ENCODE peak calls at places on chromosomes 1 and 21, in six cellular contexts. One of them, this sample, is unnamed.

GRCh38 chr1:204878835-204879234 is 8.2 kb downstream of the NFASC start:
- DNase-seq in H7: no peak
- DNase-seq in OCI-LY7: no peak
- DNase-seq in endodermal cell: no peak
- DNase-seq in GDM1: no peak
- DNase-seq in astrocyte of the spinal cord: no peak
- DNase-seq in this sample: no peak

GRCh38 chr1:161013104-161013590 is 7.8 kb downstream of the F11R start:
- DNase-seq in H7: no peak
- DNase-seq in OCI-LY7: no peak
- DNase-seq in endodermal cell: no peak
- DNase-seq in GDM1: peak; percentile 42
- DNase-seq in astrocyte of the spinal cord: no peak
- DNase-seq in this sample: no peak

GRCh38 chr1:236837115-236837514 is 42.0 kb downstream of the MTR start:
- DNase-seq in H7: no peak
- DNase-seq in OCI-LY7: no peak
- DNase-seq in endodermal cell: no peak
- DNase-seq in GDM1: no peak
- DNase-seq in astrocyte of the spinal cord: no peak
- DNase-seq in this sample: no peak

GRCh38 chr1:117664314-117664713 is 58.5 kb downstream of the TENT5C start:
- DNase-seq in H7: no peak
- DNase-seq in OCI-LY7: peak; percentile 93
- DNase-seq in endodermal cell: no peak
- DNase-seq in GDM1: no peak
- DNase-seq in astrocyte of the spinal cord: no peak
- DNase-seq in this sample: no peak

GRCh38 chr21:36487641-36488307 is 7.9 kb upstream of the CLDN14 start:
- DNase-seq in H7: no peak
- DNase-seq in OCI-LY7: peak; percentile 14
- DNase-seq in endodermal cell: no peak
- DNase-seq in GDM1: no peak
- DNase-seq in astrocyte of the spinal cord: peak; percentile 39
- DNase-seq in this sample: peak; percentile 67

GRCh38 chr1:39720094-39720999 is 18.3 kb upstream of the PPIE start:
- DNase-seq in H7: no peak
- DNase-seq in OCI-LY7: peak; percentile 76
- DNase-seq in endodermal cell: no peak
- DNase-seq in GDM1: peak; percentile 17
- DNase-seq in astrocyte of the spinal cord: peak; percentile 63
- DNase-seq in this sample: peak; percentile 24

GRCh38 chr1:2132222-2133038 is 62.1 kb downstream of the FAAP20 start:
- DNase-seq in H7: peak; percentile 89
- DNase-seq in OCI-LY7: no peak
- DNase-seq in endodermal cell: peak; percentile 87
- DNase-seq in GDM1: no peak
- DNase-seq in astrocyte of the spinal cord: peak; percentile 71
- DNase-seq in this sample: peak; percentile 65

GRCh38 chr1:24966724-24967346 is 36.8 kb upstream of the RUNX3 start:
- DNase-seq in H7: no peak
- DNase-seq in OCI-LY7: no peak
- DNase-seq in endodermal cell: no peak
- DNase-seq in GDM1: no peak
- DNase-seq in astrocyte of the spinal cord: peak; percentile 79
- DNase-seq in this sample: peak; percentile 94

GRCh38 chr1:230589951-230590350 is 52.3 kb upstream of the COG2 start:
- DNase-seq in H7: no peak
- DNase-seq in OCI-LY7: no peak
- DNase-seq in endodermal cell: no peak
- DNase-seq in GDM1: no peak
- DNase-seq in astrocyte of the spinal cord: no peak
- DNase-seq in this sample: no peak

GRCh38 chr1:205144751-205145150 is 23.0 kb upstream of the RBBP5 start:
- DNase-seq in H7: no peak
- DNase-seq in OCI-LY7: no peak
- DNase-seq in endodermal cell: no peak
- DNase-seq in GDM1: no peak
- DNase-seq in astrocyte of the spinal cord: peak; percentile 63
- DNase-seq in this sample: no peak

GRCh38 chr21:43975469-43976098 is 36.5 kb upstream of the TRAPPC10 start:
- DNase-seq in H7: peak; percentile 93
- DNase-seq in OCI-LY7: peak; percentile 71
- DNase-seq in endodermal cell: peak; percentile 94
- DNase-seq in GDM1: peak; percentile 64
- DNase-seq in astrocyte of the spinal cord: peak; percentile 58
- DNase-seq in this sample: peak; percentile 51